ENCODE peak calls at places on chromosomes 5 and 9, in four cellular contexts. One of them, this sample, is unnamed.

GRCh38 chr5:97163360-97163764 is 19.7 kb downstream of the RIOK2 start:
- DNase-seq in H7: no peak
- DNase-seq in psoas muscle: no peak
- DNase-seq in stimulated activated CD8-positive, alpha-beta memory T cell treated with anti-CD3 and anti-CD28 coated beads, Interleukin-15, amount 100 ng/mL, for 24 hours: no peak
- DNase-seq in this sample: peak; percentile 9

GRCh38 chr9:121299467-121300282 is 31.7 kb downstream of the GSN start:
- DNase-seq in H7: peak; percentile 89
- DNase-seq in psoas muscle: peak; percentile 79
- DNase-seq in stimulated activated CD8-positive, alpha-beta memory T cell treated with anti-CD3 and anti-CD28 coated beads, Interleukin-15, amount 100 ng/mL, for 24 hours: no peak
- DNase-seq in this sample: no peak

GRCh38 chr5:33675958-33676464 is 215.8 kb downstream of the ADAMTS12 start:
- DNase-seq in H7: no peak
- DNase-seq in psoas muscle: no peak
- DNase-seq in stimulated activated CD8-positive, alpha-beta memory T cell treated with anti-CD3 and anti-CD28 coated beads, Interleukin-15, amount 100 ng/mL, for 24 hours: no peak
- DNase-seq in this sample: no peak

GRCh38 chr9:134936021-134936761 is 18.5 kb upstream of the FCN1 start:
- DNase-seq in stimulated activated CD8-positive, alpha-beta memory T cell treated with anti-CD3 and anti-CD28 coated beads, Interleukin-15, amount 100 ng/mL, for 24 hours: no peak
- DNase-seq in H7: peak; percentile 77
- DNase-seq in psoas muscle: no peak
- DNase-seq in this sample: peak; percentile 26

GRCh38 chr9:94085062-94085639 is 887 bp downstream of the PTPDC1 start:
- DNase-seq in H7: peak; percentile 65
- DNase-seq in stimulated activated CD8-positive, alpha-beta memory T cell treated with anti-CD3 and anti-CD28 coated beads, Interleukin-15, amount 100 ng/mL, for 24 hours: no peak
- DNase-seq in psoas muscle: no peak
- DNase-seq in this sample: peak; percentile 93

GRCh38 chr5:169702726-169703481 is 65.8 kb downstream of the DOCK2 start:
- DNase-seq in H7: no peak
- DNase-seq in psoas muscle: no peak
- DNase-seq in stimulated activated CD8-positive, alpha-beta memory T cell treated with anti-CD3 and anti-CD28 coated beads, Interleukin-15, amount 100 ng/mL, for 24 hours: no peak
- DNase-seq in this sample: peak; percentile 11

GRCh38 chr9:123406691-123407536 is 50.9 kb downstream of the CRB2 start:
- DNase-seq in stimulated activated CD8-positive, alpha-beta memory T cell treated with anti-CD3 and anti-CD28 coated beads, Interleukin-15, amount 100 ng/mL, for 24 hours: no peak
- DNase-seq in psoas muscle: no peak
- DNase-seq in H7: no peak
- DNase-seq in this sample: no peak

GRCh38 chr9:127295005-127295404 is 30.4 kb downstream of the GARNL3 start:
- DNase-seq in psoas muscle: no peak
- DNase-seq in stimulated activated CD8-positive, alpha-beta memory T cell treated with anti-CD3 and anti-CD28 coated beads, Interleukin-15, amount 100 ng/mL, for 24 hours: no peak
- DNase-seq in H7: no peak
- DNase-seq in this sample: no peak

GRCh38 chr9:70382709-70383605 is 31.5 kb downstream of the KLF9 start:
- DNase-seq in stimulated activated CD8-positive, alpha-beta memory T cell treated with anti-CD3 and anti-CD28 coated beads, Interleukin-15, amount 100 ng/mL, for 24 hours: no peak
- DNase-seq in H7: no peak
- DNase-seq in psoas muscle: no peak
- DNase-seq in this sample: no peak

GRCh38 chr9:14661421-14662059 is 31.7 kb downstream of the ZDHHC21 start:
- DNase-seq in H7: peak; percentile 19
- DNase-seq in stimulated activated CD8-positive, alpha-beta memory T cell treated with anti-CD3 and anti-CD28 coated beads, Interleukin-15, amount 100 ng/mL, for 24 hours: no peak
- DNase-seq in psoas muscle: no peak
- DNase-seq in this sample: no peak

GRCh38 chr5:66223637-66224036 is 79.5 kb downstream of the SREK1 start:
- DNase-seq in psoas muscle: no peak
- DNase-seq in stimulated activated CD8-positive, alpha-beta memory T cell treated with anti-CD3 and anti-CD28 coated beads, Interleukin-15, amount 100 ng/mL, for 24 hours: no peak
- DNase-seq in H7: peak; percentile 36
- DNase-seq in this sample: peak; percentile 62

GRCh38 chr5:154331267-154331666 is 114.5 kb upstream of the SAP30L start:
- DNase-seq in stimulated activated CD8-positive, alpha-beta memory T cell treated with anti-CD3 and anti-CD28 coated beads, Interleukin-15, amount 100 ng/mL, for 24 hours: no peak
- DNase-seq in psoas muscle: no peak
- DNase-seq in H7: no peak
- DNase-seq in this sample: no peak

GRCh38 chr5:1006656-1007071 is 1.9 kb upstream of the NKD2 start:
- DNase-seq in psoas muscle: no peak
- DNase-seq in H7: peak; percentile 55
- DNase-seq in stimulated activated CD8-positive, alpha-beta memory T cell treated with anti-CD3 and anti-CD28 coated beads, Interleukin-15, amount 100 ng/mL, for 24 hours: no peak
- DNase-seq in this sample: no peak

GRCh38 chr5:111337688-111338087 is 113.5 kb downstream of the CAMK4 start:
- DNase-seq in psoas muscle: no peak
- DNase-seq in H7: no peak
- DNase-seq in stimulated activated CD8-positive, alpha-beta memory T cell treated with anti-CD3 and anti-CD28 coated beads, Interleukin-15, amount 100 ng/mL, for 24 hours: no peak
- DNase-seq in this sample: no peak

GRCh38 chr5:14332038-14332631 is 189.0 kb downstream of the TRIO start:
- DNase-seq in psoas muscle: no peak
- DNase-seq in stimulated activated CD8-positive, alpha-beta memory T cell treated with anti-CD3 and anti-CD28 coated beads, Interleukin-15, amount 100 ng/mL, for 24 hours: no peak
- DNase-seq in H7: no peak
- DNase-seq in this sample: no peak

GRCh38 chr9:121871431-121872025 is 220.1 kb downstream of the DAB2IP start:
- DNase-seq in H7: no peak
- DNase-seq in psoas muscle: no peak
- DNase-seq in stimulated activated CD8-positive, alpha-beta memory T cell treated with anti-CD3 and anti-CD28 coated beads, Interleukin-15, amount 100 ng/mL, for 24 hours: no peak
- DNase-seq in this sample: no peak

GRCh38 chr9:106307670-106308069 is 555.3 kb upstream of the ZNF462 start:
- DNase-seq in H7: no peak
- DNase-seq in psoas muscle: no peak
- DNase-seq in stimulated activated CD8-positive, alpha-beta memory T cell treated with anti-CD3 and anti-CD28 coated beads, Interleukin-15, amount 100 ng/mL, for 24 hours: no peak
- DNase-seq in this sample: no peak

GRCh38 chr5:156934450-156935211 is 28.4 kb downstream of the TIMD4 start:
- DNase-seq in H7: peak; percentile 36
- DNase-seq in stimulated activated CD8-positive, alpha-beta memory T cell treated with anti-CD3 and anti-CD28 coated beads, Interleukin-15, amount 100 ng/mL, for 24 hours: no peak
- DNase-seq in psoas muscle: no peak
- DNase-seq in this sample: peak; percentile 46

GRCh38 chr5:139294372-139295165 is 1.0 kb downstream of the MATR3 start:
- DNase-seq in stimulated activated CD8-positive, alpha-beta memory T cell treated with anti-CD3 and anti-CD28 coated beads, Interleukin-15, amount 100 ng/mL, for 24 hours: no peak
- DNase-seq in psoas muscle: peak; percentile 80
- DNase-seq in H7: peak; percentile 61
- DNase-seq in this sample: peak; percentile 85

GRCh38 chr9:134316444-134317160 is 9.7 kb upstream of the RXRA start:
- DNase-seq in psoas muscle: peak; percentile 45
- DNase-seq in H7: no peak
- DNase-seq in stimulated activated CD8-positive, alpha-beta memory T cell treated with anti-CD3 and anti-CD28 coated beads, Interleukin-15, amount 100 ng/mL, for 24 hours: no peak
- DNase-seq in this sample: no peak

GRCh38 chr9:90018688-90019087 is 413.9 kb downstream of the GADD45G start:
- DNase-seq in stimulated activated CD8-positive, alpha-beta memory T cell treated with anti-CD3 and anti-CD28 coated beads, Interleukin-15, amount 100 ng/mL, for 24 hours: no peak
- DNase-seq in H7: no peak
- DNase-seq in psoas muscle: no peak
- DNase-seq in this sample: no peak

GRCh38 chr5:173973614-173973969 is 15.4 kb upstream of the C5orf47 start:
- DNase-seq in psoas muscle: no peak
- DNase-seq in stimulated activated CD8-positive, alpha-beta memory T cell treated with anti-CD3 and anti-CD28 coated beads, Interleukin-15, amount 100 ng/mL, for 24 hours: no peak
- DNase-seq in H7: peak; percentile 63
- DNase-seq in this sample: peak; percentile 59

GRCh38 chr9:131291795-131292315 is 2.3 kb downstream of the PLPP7 start:
- DNase-seq in H7: no peak
- DNase-seq in stimulated activated CD8-positive, alpha-beta memory T cell treated with anti-CD3 and anti-CD28 coated beads, Interleukin-15, amount 100 ng/mL, for 24 hours: no peak
- DNase-seq in psoas muscle: no peak
- DNase-seq in this sample: no peak

GRCh38 chr5:94524841-94525697 is 93.3 kb downstream of the KIAA0825 start:
- DNase-seq in psoas muscle: no peak
- DNase-seq in H7: peak; percentile 35
- DNase-seq in stimulated activated CD8-positive, alpha-beta memory T cell treated with anti-CD3 and anti-CD28 coated beads, Interleukin-15, amount 100 ng/mL, for 24 hours: no peak
- DNase-seq in this sample: peak; percentile 74

GRCh38 chr5:174514983-174515394 is 209.4 kb upstream of the MSX2 start:
- DNase-seq in psoas muscle: no peak
- DNase-seq in H7: peak; percentile 30
- DNase-seq in stimulated activated CD8-positive, alpha-beta memory T cell treated with anti-CD3 and anti-CD28 coated beads, Interleukin-15, amount 100 ng/mL, for 24 hours: no peak
- DNase-seq in this sample: no peak

GRCh38 chr5:43099615-43100014 is 21.1 kb upstream of the ZNF131 start:
- DNase-seq in H7: no peak
- DNase-seq in psoas muscle: no peak
- DNase-seq in stimulated activated CD8-positive, alpha-beta memory T cell treated with anti-CD3 and anti-CD28 coated beads, Interleukin-15, amount 100 ng/mL, for 24 hours: no peak
- DNase-seq in this sample: no peak

GRCh38 chr9:34594177-34594576 is 4.7 kb upstream of the CNTFR start:
- DNase-seq in psoas muscle: peak; percentile 41
- DNase-seq in stimulated activated CD8-positive, alpha-beta memory T cell treated with anti-CD3 and anti-CD28 coated beads, Interleukin-15, amount 100 ng/mL, for 24 hours: no peak
- DNase-seq in H7: no peak
- DNase-seq in this sample: no peak

GRCh38 chr5:5767286-5767928 is 344.9 kb downstream of the ICE1 start:
- DNase-seq in stimulated activated CD8-positive, alpha-beta memory T cell treated with anti-CD3 and anti-CD28 coated beads, Interleukin-15, amount 100 ng/mL, for 24 hours: no peak
- DNase-seq in psoas muscle: no peak
- DNase-seq in H7: no peak
- DNase-seq in this sample: no peak

GRCh38 chr5:107604990-107605389 is 65.7 kb downstream of the EFNA5 start:
- DNase-seq in H7: no peak
- DNase-seq in stimulated activated CD8-positive, alpha-beta memory T cell treated with anti-CD3 and anti-CD28 coated beads, Interleukin-15, amount 100 ng/mL, for 24 hours: no peak
- DNase-seq in psoas muscle: no peak
- DNase-seq in this sample: no peak

GRCh38 chr5:135608361-135608760 is 29.6 kb upstream of the CXCL14 start:
- DNase-seq in stimulated activated CD8-positive, alpha-beta memory T cell treated with anti-CD3 and anti-CD28 coated beads, Interleukin-15, amount 100 ng/mL, for 24 hours: no peak
- DNase-seq in psoas muscle: no peak
- DNase-seq in H7: no peak
- DNase-seq in this sample: no peak

GRCh38 chr5:59020611-59021285 is 437.9 kb downstream of the RAB3C start:
- DNase-seq in H7: no peak
- DNase-seq in psoas muscle: no peak
- DNase-seq in stimulated activated CD8-positive, alpha-beta memory T cell treated with anti-CD3 and anti-CD28 coated beads, Interleukin-15, amount 100 ng/mL, for 24 hours: no peak
- DNase-seq in this sample: peak; percentile 63

GRCh38 chr5:135040331-135041144 is 6.5 kb upstream of the PITX1 start:
- DNase-seq in H7: peak; percentile 85
- DNase-seq in stimulated activated CD8-positive, alpha-beta memory T cell treated with anti-CD3 and anti-CD28 coated beads, Interleukin-15, amount 100 ng/mL, for 24 hours: no peak
- DNase-seq in psoas muscle: no peak
- DNase-seq in this sample: peak; percentile 69

GRCh38 chr9:37295178-37295577 is 127.3 kb upstream of the GRHPR start:
- DNase-seq in H7: no peak
- DNase-seq in stimulated activated CD8-positive, alpha-beta memory T cell treated with anti-CD3 and anti-CD28 coated beads, Interleukin-15, amount 100 ng/mL, for 24 hours: no peak
- DNase-seq in psoas muscle: no peak
- DNase-seq in this sample: no peak

GRCh38 chr5:180815241-180816031 is 12.8 kb upstream of the MGAT1 start:
- DNase-seq in H7: no peak
- DNase-seq in psoas muscle: no peak
- DNase-seq in stimulated activated CD8-positive, alpha-beta memory T cell treated with anti-CD3 and anti-CD28 coated beads, Interleukin-15, amount 100 ng/mL, for 24 hours: no peak
- DNase-seq in this sample: no peak

GRCh38 chr9:123893831-123894460 is 36.0 kb downstream of the DENND1A start:
- DNase-seq in stimulated activated CD8-positive, alpha-beta memory T cell treated with anti-CD3 and anti-CD28 coated beads, Interleukin-15, amount 100 ng/mL, for 24 hours: no peak
- DNase-seq in H7: no peak
- DNase-seq in psoas muscle: no peak
- DNase-seq in this sample: peak; percentile 25

GRCh38 chr5:76351577-76351976 is 51.5 kb upstream of the IQGAP2 start:
- DNase-seq in H7: no peak
- DNase-seq in stimulated activated CD8-positive, alpha-beta memory T cell treated with anti-CD3 and anti-CD28 coated beads, Interleukin-15, amount 100 ng/mL, for 24 hours: no peak
- DNase-seq in psoas muscle: no peak
- DNase-seq in this sample: no peak

GRCh38 chr9:137075275-137075775 is 2.0 kb upstream of the UAP1L1 start:
- DNase-seq in psoas muscle: no peak
- DNase-seq in H7: no peak
- DNase-seq in stimulated activated CD8-positive, alpha-beta memory T cell treated with anti-CD3 and anti-CD28 coated beads, Interleukin-15, amount 100 ng/mL, for 24 hours: no peak
- DNase-seq in this sample: no peak

GRCh38 chr9:71690058-71690691 is 78.1 kb downstream of the CEMIP2 start:
- DNase-seq in H7: no peak
- DNase-seq in stimulated activated CD8-positive, alpha-beta memory T cell treated with anti-CD3 and anti-CD28 coated beads, Interleukin-15, amount 100 ng/mL, for 24 hours: no peak
- DNase-seq in psoas muscle: no peak
- DNase-seq in this sample: no peak